ENCODE peak calls at places on chromosomes 7 and 10, in ten cellular contexts. E, U, P, Y, M, O, N, G, Q and L are unnamed samples.

GRCh38 chr7:116231543-116232401 is 21.4 kb downstream of the TES start:
- DNase-seq in Y (no peak), E (peak; percentile 74), N (no peak), Q (no peak), G (no peak), U (no peak), O (peak; percentile 52), M (peak; percentile 72), P (no peak), L (peak; percentile 64)

GRCh38 chr7:121485457-121486243 is 89.5 kb upstream of the FAM3C start:
- DNase-seq in P (no peak), Y (no peak), E (peak; percentile 10), M (peak; percentile 73), N (no peak), G (peak; percentile 26), Q (peak; percentile 59), O (no peak), U (peak; percentile 25), L (peak; percentile 65)

GRCh38 chr10:117790177-117790576 is 247.6 kb downstream of the EMX2 start:
- DNase-seq in M (no peak), N (no peak), Q (no peak), G (no peak), E (no peak), U (no peak), Y (no peak), O (no peak), P (no peak), L (no peak)

GRCh38 chr7:94380264-94380663 is 14.4 kb upstream of the COL1A2 start:
- DNase-seq in Y (no peak), U (no peak), P (no peak), O (no peak), Q (no peak), N (no peak), M (no peak), G (no peak), E (no peak), L (no peak)

GRCh38 chr7:40709077-40709964 is 574.5 kb downstream of the SUGCT start:
- DNase-seq in G (no peak), O (no peak), U (no peak), E (peak; percentile 56), N (no peak), Y (no peak), Q (no peak), P (no peak), M (peak; percentile 53), L (peak; percentile 51)

GRCh38 chr10:129417882-129418281 is 49.2 kb upstream of the MGMT start:
- DNase-seq in M (peak; percentile 1), P (no peak), N (no peak), U (no peak), Y (no peak), G (no peak), O (no peak), E (peak; percentile 1), Q (no peak), L (no peak)

GRCh38 chr7:47847207-47847606 is 101.1 kb downstream of the PKD1L1 start:
- DNase-seq in N (no peak), G (no peak), E (no peak), Y (no peak), M (no peak), Q (no peak), P (no peak), O (no peak), U (no peak), L (no peak)

GRCh38 chr7:18393465-18394118 is 102.0 kb upstream of the HDAC9 start:
- DNase-seq in G (peak; percentile 11), U (no peak), N (no peak), Y (no peak), P (no peak), E (no peak), O (no peak), Q (no peak), M (no peak), L (no peak)

GRCh38 chr7:55522268-55522902 is 49.9 kb downstream of the VOPP1 start:
- DNase-seq in N (no peak), M (no peak), O (no peak), U (no peak), Y (no peak), G (no peak), E (no peak), P (no peak), Q (no peak), L (no peak)

GRCh38 chr7:33261585-33261984 is 132.2 kb downstream of the BBS9 start:
- DNase-seq in P (no peak), U (no peak), M (no peak), G (no peak), N (no peak), Y (peak; percentile 32), O (no peak), E (peak; percentile 30), Q (no peak), L (no peak)

GRCh38 chr10:3455385-3456334 is 283.1 kb upstream of the PITRM1 start:
- DNase-seq in N (no peak), U (no peak), Q (no peak), O (no peak), M (peak; percentile 70), P (no peak), E (no peak), G (no peak), Y (peak; percentile 82), L (peak; percentile 65)

GRCh38 chr7:66758964-66759628 is 18.6 kb downstream of the RABGEF1 start:
- DNase-seq in O (no peak), U (no peak), Q (no peak), N (no peak), E (peak; percentile 22), Y (peak; percentile 9), P (no peak), G (no peak), M (peak; percentile 38), L (peak; percentile 57)

GRCh38 chr7:78762625-78763024 is 690.8 kb downstream of the MAGI2 start:
- DNase-seq in N (no peak), G (no peak), U (no peak), E (no peak), O (no peak), M (no peak), Y (no peak), Q (no peak), P (no peak), L (no peak)

GRCh38 chr10:126124044-126124443 is 227.7 kb downstream of the FANK1 start:
- DNase-seq in P (no peak), E (no peak), U (no peak), G (no peak), M (no peak), N (no peak), O (no peak), Q (no peak), Y (no peak), L (no peak)

GRCh38 chr10:23779287-23779686 is 340.4 kb downstream of the OTUD1 start:
- DNase-seq in M (no peak), U (no peak), Q (no peak), G (no peak), Y (no peak), N (no peak), O (no peak), P (no peak), E (no peak), L (no peak)

GRCh38 chr7:151010002-151010306 is 14.3 kb downstream of the ATG9B start:
- DNase-seq in G (no peak), M (no peak), E (no peak), P (no peak), N (no peak), O (no peak), Q (no peak), U (no peak), Y (no peak), L (no peak)

GRCh38 chr7:151009340-151010001 is 14.8 kb downstream of the ATG9B start:
- DNase-seq in E (no peak), U (no peak), Q (no peak), Y (no peak), M (no peak), P (no peak), N (no peak), G (no peak), O (no peak), L (no peak)

GRCh38 chr7:151010307-151011096 is 13.8 kb downstream of the ATG9B start:
- DNase-seq in Q (no peak), Y (no peak), M (peak; percentile 52), O (peak; percentile 72), P (no peak), U (no peak), G (no peak), N (no peak), E (no peak), L (peak; percentile 32)

GRCh38 chr7:151012031-151012692 is 12.1 kb downstream of the ATG9B start:
- DNase-seq in M (no peak), U (no peak), E (no peak), G (no peak), O (peak; percentile 73), N (no peak), P (peak; percentile 76), Q (no peak), Y (no peak), L (no peak)

DNA sequence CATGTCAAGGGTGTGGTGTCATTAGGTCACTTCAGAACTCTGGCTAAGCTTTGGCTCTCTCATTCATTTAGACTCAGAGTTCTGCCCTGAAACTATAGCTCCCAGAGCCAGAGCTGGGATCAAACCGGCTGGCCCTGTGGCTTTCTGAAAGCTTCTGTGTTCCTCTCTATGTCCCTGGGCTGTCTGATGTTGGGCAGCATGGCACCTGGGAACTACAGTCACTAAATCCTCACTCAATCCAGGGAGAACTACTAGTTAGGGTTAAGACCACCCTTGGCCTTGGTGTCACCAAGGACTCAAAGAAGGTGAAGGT is 13.2 kb downstream of the ATG9B start:
- DNase-seq in M (no peak), G (no peak), N (no peak), P (no peak), O (no peak), E (no peak), Y (no peak), U (no peak), Q (no peak), L (no peak)
- H3K4me3 ChIP-seq in M (no peak overlapping the region), G (no peak overlapping the region), N (no peak overlapping the region), P (no peak overlapping the region), O (no peak overlapping the region), E (no peak overlapping the region), Y (no peak overlapping the region), U (no peak overlapping the region), Q (no peak overlapping the region), L (no peak overlapping the region)

GRCh38 chr7:140506788-140507464 is 27.6 kb upstream of the MKRN1 start:
- DNase-seq in Q (no peak), N (no peak), E (peak; percentile 15), U (peak; percentile 61), Y (peak; percentile 63), O (peak; percentile 71), P (peak; percentile 25), G (peak; percentile 13), M (peak; percentile 55), L (peak; percentile 39)
- TF ChIP-seq CTCF in Q (no peak), N (no peak), E (no peak), U (peak; percentile 38), Y (peak; percentile 15), O (no peak), P (no peak), G (peak; percentile 34), M (no peak), L (no peak)

GRCh38 chr10:103855852-103856496 is 598 bp upstream of the SH3PXD2A start:
- DNase-seq in Y (no peak), O (no peak), M (no peak), P (no peak), Q (no peak), N (no peak), U (no peak), G (no peak), E (no peak), L (no peak)
- H3K4me3 ChIP-seq in Y (peak overlapping the region; percentile 73), O (peak overlapping the region; percentile 74), M (peak overlapping the region; percentile 87), P (peak overlapping the region; percentile 79), Q (peak overlapping the region; percentile 79), N (peak overlapping the region; percentile 61), U (peak overlapping the region; percentile 87), G (peak overlapping the region; percentile 66), E (peak overlapping the region; percentile 36), L (peak overlapping the region; percentile 62)

GRCh38 chr10:13206546-13207443 is 27.4 kb downstream of the UCMA start:
- DNase-seq in E (peak; percentile 57), U (no peak), P (no peak), G (no peak), Y (peak; percentile 26), O (peak; percentile 61), Q (no peak), M (peak; percentile 73), N (no peak), L (peak; percentile 79)
- TF ChIP-seq CTCF in E (peak; percentile 66), U (peak; percentile 51), P (peak; percentile 51), G (peak; percentile 57), Y (peak; percentile 68), O (peak; percentile 77), Q (peak; percentile 62), M (peak; percentile 65), N (peak; percentile 24), L (peak; percentile 69)